ENCODE peak calls at places on chromosomes 11 and 22, in ten cellular contexts. One of them, this sample, is unnamed.

GRCh38 chr11:111978028-111978771 is 41.1 kb downstream of the DIXDC1 start:
- DNase-seq in Calu3: no peak
- DNase-seq in NB4: no peak
- DNase-seq in neural crest cell: peak
- DNase-seq in hepatocyte: peak
- DNase-seq in fibroblast of mammary gland: peak
- DNase-seq in colonic mucosa: peak
- DNase-seq in A549: no peak
- DNase-seq in epithelial cell of proximal tubule: no peak
- DNase-seq in right lobe of liver: no peak
- DNase-seq in this sample: no peak

GRCh38 chr11:118910309-118911112 is 15.2 kb downstream of the BCL9L start:
- DNase-seq in Calu3: peak
- DNase-seq in NB4: no peak
- DNase-seq in neural crest cell: no peak
- DNase-seq in hepatocyte: peak
- DNase-seq in fibroblast of mammary gland: peak
- DNase-seq in colonic mucosa: no peak
- DNase-seq in A549: no peak
- DNase-seq in epithelial cell of proximal tubule: no peak
- DNase-seq in right lobe of liver: no peak
- DNase-seq in this sample: no peak

GRCh38 chr11:86117706-86118050 is 48.8 kb upstream of the PICALM start:
- DNase-seq in Calu3: no peak
- DNase-seq in NB4: no peak
- DNase-seq in neural crest cell: no peak
- DNase-seq in hepatocyte: no peak
- DNase-seq in fibroblast of mammary gland: no peak
- DNase-seq in colonic mucosa: no peak
- DNase-seq in A549: no peak
- DNase-seq in epithelial cell of proximal tubule: peak
- DNase-seq in right lobe of liver: no peak
- DNase-seq in this sample: no peak

GRCh38 chr22:20155330-20156041 is 4.6 kb upstream of the CCDC188 start:
- DNase-seq in Calu3: no peak
- DNase-seq in NB4: peak
- DNase-seq in neural crest cell: peak
- DNase-seq in hepatocyte: no peak
- DNase-seq in fibroblast of mammary gland: peak
- DNase-seq in colonic mucosa: peak
- DNase-seq in A549: no peak
- DNase-seq in epithelial cell of proximal tubule: no peak
- DNase-seq in right lobe of liver: no peak
- DNase-seq in this sample: no peak

GRCh38 chr22:40877488-40877887 is 15.6 kb upstream of the DNAJB7 start:
- DNase-seq in Calu3: no peak
- DNase-seq in NB4: no peak
- DNase-seq in neural crest cell: no peak
- DNase-seq in hepatocyte: no peak
- DNase-seq in fibroblast of mammary gland: no peak
- DNase-seq in colonic mucosa: no peak
- DNase-seq in A549: no peak
- DNase-seq in epithelial cell of proximal tubule: no peak
- DNase-seq in right lobe of liver: no peak
- DNase-seq in this sample: no peak

GRCh38 chr22:40679964-40680818 is 907 bp downstream of the MCHR1 start:
- DNase-seq in Calu3: no peak
- DNase-seq in NB4: no peak
- DNase-seq in neural crest cell: no peak
- DNase-seq in hepatocyte: peak
- DNase-seq in fibroblast of mammary gland: peak
- DNase-seq in colonic mucosa: no peak
- DNase-seq in A549: no peak
- DNase-seq in epithelial cell of proximal tubule: no peak
- DNase-seq in right lobe of liver: no peak
- DNase-seq in this sample: no peak

GRCh38 chr11:75997273-75997552 is 182.2 kb downstream of the UVRAG start:
- DNase-seq in Calu3: no peak
- DNase-seq in NB4: no peak
- DNase-seq in neural crest cell: no peak
- DNase-seq in hepatocyte: no peak
- DNase-seq in fibroblast of mammary gland: no peak
- DNase-seq in colonic mucosa: no peak
- DNase-seq in A549: no peak
- DNase-seq in epithelial cell of proximal tubule: no peak
- DNase-seq in right lobe of liver: no peak
- DNase-seq in this sample: no peak

GRCh38 chr22:27183474-27183873 is 526.1 kb downstream of the MIAT start:
- DNase-seq in Calu3: no peak
- DNase-seq in NB4: no peak
- DNase-seq in neural crest cell: no peak
- DNase-seq in hepatocyte: no peak
- DNase-seq in fibroblast of mammary gland: no peak
- DNase-seq in colonic mucosa: no peak
- DNase-seq in A549: no peak
- DNase-seq in epithelial cell of proximal tubule: no peak
- DNase-seq in right lobe of liver: no peak
- DNase-seq in this sample: no peak

GRCh38 chr11:113874096-113874919 is 1.1 kb downstream of the USP28 start:
- DNase-seq in Calu3: no peak
- DNase-seq in NB4: peak
- DNase-seq in neural crest cell: no peak
- DNase-seq in hepatocyte: no peak
- DNase-seq in fibroblast of mammary gland: no peak
- DNase-seq in colonic mucosa: no peak
- DNase-seq in A549: peak
- DNase-seq in epithelial cell of proximal tubule: no peak
- DNase-seq in right lobe of liver: no peak
- DNase-seq in this sample: no peak

GRCh38 chr22:41261541-41262249 is 21.0 kb upstream of the CHADL start:
- DNase-seq in Calu3: no peak
- DNase-seq in NB4: no peak
- DNase-seq in neural crest cell: no peak
- DNase-seq in hepatocyte: no peak
- DNase-seq in fibroblast of mammary gland: no peak
- DNase-seq in colonic mucosa: no peak
- DNase-seq in A549: no peak
- DNase-seq in epithelial cell of proximal tubule: no peak
- DNase-seq in right lobe of liver: no peak
- DNase-seq in this sample: no peak

DNA sequence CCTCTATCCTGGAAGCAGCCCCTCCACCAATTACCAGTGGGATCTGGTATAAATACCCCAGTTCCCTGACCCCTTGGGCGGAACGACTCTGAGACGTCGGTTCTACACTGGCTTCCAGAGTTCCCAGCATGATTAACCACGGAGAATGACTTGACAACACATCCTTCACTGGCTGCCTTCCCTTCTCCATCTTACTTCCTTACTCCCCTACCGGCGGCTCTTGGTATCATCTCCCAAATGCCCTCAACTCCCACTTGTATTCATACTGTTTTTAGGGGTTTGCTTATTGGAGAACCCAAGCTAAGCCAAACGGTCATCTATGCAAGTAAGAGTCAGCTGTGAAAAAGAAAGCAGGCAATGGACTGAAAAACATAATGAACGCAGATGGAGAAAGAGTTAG is 56.1 kb downstream of the APOL3 start:
- DNase-seq in Calu3: no peak
- DNase-seq in NB4: no peak
- DNase-seq in neural crest cell: no peak
- DNase-seq in hepatocyte: no peak
- DNase-seq in fibroblast of mammary gland: no peak
- DNase-seq in colonic mucosa: no peak
- DNase-seq in A549: no peak
- DNase-seq in epithelial cell of proximal tubule: no peak
- DNase-seq in right lobe of liver: no peak
- DNase-seq in this sample: no peak
- TF ChIP-seq CTCF in Calu3: no peak
- TF ChIP-seq CTCF in NB4: no peak
- TF ChIP-seq CTCF in neural crest cell: no peak
- TF ChIP-seq CTCF in hepatocyte: no peak
- TF ChIP-seq CTCF in fibroblast of mammary gland: no peak
- TF ChIP-seq CTCF in colonic mucosa: no peak
- TF ChIP-seq CTCF in A549: no peak
- TF ChIP-seq CTCF in epithelial cell of proximal tubule: peak
- TF ChIP-seq CTCF in right lobe of liver: no peak
- TF ChIP-seq CTCF in this sample: no peak

GRCh38 chr11:22830082-22830414 is 447 bp upstream of the SVIP start:
- DNase-seq in Calu3: no peak
- DNase-seq in NB4: no peak
- DNase-seq in neural crest cell: no peak
- DNase-seq in hepatocyte: no peak
- DNase-seq in fibroblast of mammary gland: no peak
- DNase-seq in colonic mucosa: no peak
- DNase-seq in A549: no peak
- DNase-seq in epithelial cell of proximal tubule: no peak
- DNase-seq in right lobe of liver: no peak
- DNase-seq in this sample: no peak

GRCh38 chr11:22832315-22833041 is 2.9 kb upstream of the SVIP start:
- DNase-seq in Calu3: no peak
- DNase-seq in NB4: no peak
- DNase-seq in neural crest cell: no peak
- DNase-seq in hepatocyte: no peak
- DNase-seq in fibroblast of mammary gland: peak
- DNase-seq in colonic mucosa: no peak
- DNase-seq in A549: peak
- DNase-seq in epithelial cell of proximal tubule: peak
- DNase-seq in right lobe of liver: no peak
- DNase-seq in this sample: peak

GRCh38 chr11:22829231-22830081 is at the start of gene SVIP:
- DNase-seq in Calu3: peak
- DNase-seq in NB4: peak
- DNase-seq in neural crest cell: peak
- DNase-seq in hepatocyte: peak
- DNase-seq in fibroblast of mammary gland: peak
- DNase-seq in colonic mucosa: peak
- DNase-seq in A549: peak
- DNase-seq in epithelial cell of proximal tubule: peak
- DNase-seq in right lobe of liver: peak
- DNase-seq in this sample: peak

DNA sequence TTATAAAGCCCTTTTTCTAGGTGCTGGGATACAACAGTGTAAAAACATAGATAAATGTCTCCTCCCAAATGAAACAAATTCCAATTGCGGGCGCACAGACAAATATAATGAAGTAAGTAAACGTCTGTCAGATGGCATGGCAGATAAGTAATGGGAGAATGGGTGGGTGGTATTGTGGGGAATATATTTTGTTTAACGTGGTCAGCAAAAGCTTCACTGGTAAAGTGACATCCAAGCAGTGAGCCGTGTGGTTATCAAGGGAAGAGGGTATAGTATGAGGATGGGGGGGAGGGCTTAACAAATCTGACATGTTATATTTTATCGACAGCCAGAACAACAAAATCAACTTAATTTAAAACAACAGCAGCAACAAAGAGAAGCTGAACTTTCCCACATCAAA is 1.2 kb downstream of the SVIP start:
- DNase-seq in Calu3: no peak
- DNase-seq in NB4: peak
- DNase-seq in neural crest cell: no peak
- DNase-seq in hepatocyte: no peak
- DNase-seq in fibroblast of mammary gland: no peak
- DNase-seq in colonic mucosa: no peak
- DNase-seq in A549: no peak
- DNase-seq in epithelial cell of proximal tubule: no peak
- DNase-seq in right lobe of liver: no peak
- DNase-seq in this sample: no peak
- TF ChIP-seq CTCF in Calu3: no peak
- TF ChIP-seq CTCF in NB4: no peak
- TF ChIP-seq CTCF in neural crest cell: no peak
- TF ChIP-seq CTCF in hepatocyte: no peak
- TF ChIP-seq CTCF in fibroblast of mammary gland: no peak
- TF ChIP-seq CTCF in colonic mucosa: no peak
- TF ChIP-seq CTCF in A549: no peak
- TF ChIP-seq CTCF in epithelial cell of proximal tubule: no peak
- TF ChIP-seq CTCF in right lobe of liver: no peak
- TF ChIP-seq CTCF in this sample: no peak

DNA sequence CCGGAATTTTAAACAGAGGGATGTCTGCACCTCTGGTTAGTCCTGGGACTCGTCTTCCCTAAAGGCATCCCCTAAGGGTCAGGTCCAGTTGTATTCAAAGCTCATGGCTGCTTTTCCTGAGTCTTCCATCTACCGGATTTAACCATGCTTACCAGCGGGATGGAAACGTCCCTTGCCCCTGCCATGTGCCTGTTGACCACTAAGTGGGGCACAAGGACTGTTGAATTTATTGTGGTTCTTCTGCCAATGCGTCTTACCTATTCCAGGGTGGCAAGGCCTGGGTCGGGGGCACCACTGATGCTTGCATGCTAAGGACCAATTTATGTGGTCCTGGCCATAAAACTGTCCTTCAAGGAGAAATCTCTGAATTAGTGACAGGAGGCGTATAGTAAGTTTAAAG is 25.6 kb downstream of the ANKRD42 start:
- DNase-seq in Calu3: peak
- DNase-seq in NB4: peak
- DNase-seq in neural crest cell: no peak
- DNase-seq in hepatocyte: peak
- DNase-seq in fibroblast of mammary gland: peak
- DNase-seq in colonic mucosa: no peak
- DNase-seq in A549: no peak
- DNase-seq in epithelial cell of proximal tubule: no peak
- DNase-seq in right lobe of liver: no peak
- DNase-seq in this sample: no peak
- TF ChIP-seq CTCF in Calu3: peak
- TF ChIP-seq CTCF in NB4: peak
- TF ChIP-seq CTCF in neural crest cell: peak
- TF ChIP-seq CTCF in hepatocyte: peak
- TF ChIP-seq CTCF in fibroblast of mammary gland: peak
- TF ChIP-seq CTCF in colonic mucosa: no peak
- TF ChIP-seq CTCF in A549: peak
- TF ChIP-seq CTCF in epithelial cell of proximal tubule: peak
- TF ChIP-seq CTCF in right lobe of liver: peak
- TF ChIP-seq CTCF in this sample: no peak

DNA sequence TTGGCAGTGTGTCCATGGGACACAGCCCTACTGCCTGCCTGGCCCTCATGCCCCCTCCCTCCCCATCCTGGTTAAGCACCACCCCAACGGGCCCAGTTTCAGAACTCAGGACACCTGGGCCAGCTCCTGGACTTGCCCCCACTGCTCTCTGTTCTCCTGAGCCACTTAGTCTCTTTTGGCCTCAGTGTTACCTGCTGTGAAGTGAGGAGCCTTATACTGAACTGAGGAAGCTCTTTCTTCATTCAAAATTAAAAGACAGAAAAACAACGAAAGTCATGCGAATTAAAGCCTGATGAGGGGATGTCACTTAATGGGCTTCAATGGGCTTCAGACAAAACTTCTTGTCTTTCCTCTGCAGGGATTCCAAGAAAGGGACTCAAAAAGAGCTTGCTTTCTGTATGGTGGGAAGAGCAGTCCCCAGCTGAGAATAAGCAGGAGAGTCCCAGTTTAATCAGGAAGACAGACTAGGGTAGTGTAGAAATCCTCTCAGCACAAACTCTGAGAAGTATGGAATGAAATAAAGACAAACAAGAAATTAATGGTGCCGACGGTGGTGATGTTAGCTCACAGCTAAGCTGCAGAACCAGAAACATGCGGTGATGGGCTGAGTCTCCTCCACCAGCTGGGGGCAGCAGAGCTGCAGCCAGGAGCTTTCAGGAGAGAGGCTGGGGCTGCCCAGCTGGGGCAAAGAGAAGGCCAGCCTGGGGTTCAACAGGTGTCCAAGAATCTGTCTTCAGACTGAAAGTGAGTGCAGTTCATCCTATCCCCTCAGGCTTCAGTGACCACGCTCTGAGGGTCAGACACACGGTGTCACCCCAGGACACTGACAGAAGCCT is 101.0 kb downstream of the GGTLC2 start:
- DNase-seq in Calu3: peak
- DNase-seq in NB4: peak
- DNase-seq in neural crest cell: peak
- DNase-seq in hepatocyte: peak
- DNase-seq in fibroblast of mammary gland: peak
- DNase-seq in colonic mucosa: peak
- DNase-seq in A549: peak
- DNase-seq in epithelial cell of proximal tubule: no peak
- DNase-seq in right lobe of liver: peak
- DNase-seq in this sample: no peak
- TF ChIP-seq CTCF in Calu3: peak
- TF ChIP-seq CTCF in NB4: peak
- TF ChIP-seq CTCF in neural crest cell: peak
- TF ChIP-seq CTCF in hepatocyte: peak
- TF ChIP-seq CTCF in fibroblast of mammary gland: peak
- TF ChIP-seq CTCF in colonic mucosa: peak
- TF ChIP-seq CTCF in A549: peak
- TF ChIP-seq CTCF in epithelial cell of proximal tubule: peak
- TF ChIP-seq CTCF in right lobe of liver: peak
- TF ChIP-seq CTCF in this sample: peak

This sample was measured in kidney epithelial cell.